ENCODE peak calls at places on chromosomes 11 and 22, in five cellular contexts. B is hypothalamus, J is AG04450, H is cardiac muscle cell, G is HCT116. Q is an unnamed sample.

GRCh38 chr11:19110290-19110689 is 6.7 kb upstream of the ZDHHC13 start:
- DNase-seq in B (no peak), J (no peak), H (no peak), G (no peak), Q (no peak)

GRCh38 chr11:121451982-121452608 is at the start of gene SORL1:
- DNase-seq in B (peak; percentile 80), J (no peak), H (peak; percentile 38), G (no peak), Q (peak; percentile 60)

GRCh38 chr11:73295259-73295995 is 12.6 kb upstream of the ARHGEF17 start:
- DNase-seq in B (no peak), J (no peak), H (peak; percentile 78), G (peak; percentile 43), Q (no peak)

GRCh38 chr22:24977370-24978230 is 25.1 kb downstream of the KIAA1671 start:
- DNase-seq in B (no peak), J (no peak), H (peak; percentile 41), G (no peak), Q (no peak)

GRCh38 chr22:35995772-35996171 is 32.9 kb downstream of the RBFOX2 start:
- DNase-seq in B (no peak), J (peak; percentile 98), H (peak; percentile 97), G (no peak), Q (peak; percentile 11)

GRCh38 chr22:50622723-50623327 is 5.1 kb downstream of the ARSA start:
- DNase-seq in B (no peak), J (no peak), H (no peak), G (peak; percentile 67), Q (no peak)

GRCh38 chr11:93700830-93701229 is 39.3 kb downstream of the CEP295 start:
- DNase-seq in B (no peak), J (no peak), H (peak; percentile 52), G (no peak), Q (no peak)

GRCh38 chr11:62548545-62549335 is 2.1 kb upstream of the AHNAK start:
- DNase-seq in B (no peak), J (no peak), H (peak; percentile 71), G (no peak), Q (no peak)

GRCh38 chr11:44779736-44780520 is 53.2 kb downstream of the TSPAN18 start:
- DNase-seq in B (no peak), J (no peak), H (no peak), G (no peak), Q (no peak)

GRCh38 chr11:121236115-121237001 is 56.2 kb upstream of the SC5D start:
- DNase-seq in B (no peak), J (no peak), H (peak; percentile 15), G (no peak), Q (no peak)

GRCh38 chr22:22834783-22835182 is 52.8 kb upstream of the IGLL5 start:
- DNase-seq in B (no peak), J (no peak), H (no peak), G (no peak), Q (no peak)

GRCh38 chr11:35013514-35014191 is 97.2 kb downstream of the PDHX start:
- DNase-seq in B (no peak), J (no peak), H (no peak), G (no peak), Q (no peak)

GRCh38 chr11:18736590-18737148 is 10.7 kb upstream of the IGSF22 start:
- DNase-seq in B (no peak), J (no peak), H (no peak), G (no peak), Q (no peak)

GRCh38 chr11:86228967-86229330 is 15.6 kb upstream of the EED start:
- DNase-seq in B (no peak), J (no peak), H (no peak), G (no peak), Q (no peak)

GRCh38 chr11:8337396-8337795 is 73.7 kb upstream of the LMO1 start:
- DNase-seq in B (no peak), J (no peak), H (no peak), G (no peak), Q (no peak)

GRCh38 chr22:45600791-45601730 is 70.6 kb upstream of the ATXN10 start:
- DNase-seq in B (no peak), J (peak; percentile 42), H (peak; percentile 51), G (no peak), Q (no peak)

GRCh38 chr22:48574776-48575566 is 1252.7 kb downstream of the BRD1 start:
- DNase-seq in B (peak; percentile 41), J (no peak), H (peak; percentile 9), G (no peak), Q (peak; percentile 31)

GRCh38 chr11:102794382-102794781 is 3.6 kb downstream of the MMP1 start:
- DNase-seq in B (no peak), J (no peak), H (peak; percentile 30), G (peak; percentile 59), Q (no peak)

GRCh38 chr11:33895752-33896137 is 3.9 kb upstream of the LMO2 start:
- DNase-seq in B (no peak), J (no peak), H (no peak), G (no peak), Q (no peak)

GRCh38 chr22:17949926-17950473 is 74.4 kb downstream of the MICAL3 start:
- DNase-seq in B (no peak), J (no peak), H (no peak), G (no peak), Q (no peak)

GRCh38 chr11:15896544-15896943 is 459.8 kb downstream of the SOX6 start:
- DNase-seq in B (no peak), J (no peak), H (no peak), G (no peak), Q (no peak)

GRCh38 chr11:92296138-92296515 is 71.5 kb downstream of the FAT3 start:
- DNase-seq in B (no peak), J (no peak), H (peak; percentile 57), G (no peak), Q (no peak)

GRCh38 chr11:62554377-62554776 is 7.8 kb upstream of the AHNAK start:
- DNase-seq in B (no peak), J (no peak), H (no peak), G (no peak), Q (no peak)

GRCh38 chr11:12182650-12183511 is 72.5 kb downstream of the MICAL2 start:
- DNase-seq in B (no peak), J (peak; percentile 94), H (peak; percentile 98), G (peak; percentile 74), Q (no peak)

GRCh38 chr11:81874627-81875026 is 859.0 kb downstream of the FAM181B start:
- DNase-seq in B (no peak), J (no peak), H (no peak), G (no peak), Q (no peak)